ENCODE peak calls at places on chromosomes 11 and 22, in seven cellular contexts. One of them, this sample, is unnamed.

GRCh38 chr22:45997077-45997774 is 20.3 kb upstream of the WNT7B start:
- DNase-seq in stimulated activated CD8-positive, alpha-beta memory T cell treated with anti-CD3 and anti-CD28 coated beads, Interleukin-15, amount 100 ng/mL, for 48 hours: no peak
- DNase-seq in T-helper 9 cell: no peak
- DNase-seq in GOT3: peak
- DNase-seq in anterior cingulate cortex: peak
- DNase-seq in stimulated activated CD4-positive, alpha-beta T cell treated with anti-CD3 and anti-CD28 coated beads, Interleukin-2, amount 100 ng/mL, for 24 hours: no peak
- DNase-seq in activated gamma-delta T cell treated with Interleukin-2 at 50 U/mL for 16 hours: no peak
- DNase-seq in this sample: peak

GRCh38 chr11:77656362-77656761 is 18.8 kb upstream of the CLNS1A start:
- DNase-seq in activated gamma-delta T cell treated with Interleukin-2 at 50 U/mL for 16 hours: no peak
- DNase-seq in stimulated activated CD8-positive, alpha-beta memory T cell treated with anti-CD3 and anti-CD28 coated beads, Interleukin-15, amount 100 ng/mL, for 48 hours: no peak
- DNase-seq in GOT3: no peak
- DNase-seq in anterior cingulate cortex: no peak
- DNase-seq in T-helper 9 cell: no peak
- DNase-seq in stimulated activated CD4-positive, alpha-beta T cell treated with anti-CD3 and anti-CD28 coated beads, Interleukin-2, amount 100 ng/mL, for 24 hours: no peak
- DNase-seq in this sample: no peak

GRCh38 chr11:71370020-71370747 is 78.0 kb downstream of the DHCR7 start:
- DNase-seq in GOT3: no peak
- DNase-seq in stimulated activated CD4-positive, alpha-beta T cell treated with anti-CD3 and anti-CD28 coated beads, Interleukin-2, amount 100 ng/mL, for 24 hours: no peak
- DNase-seq in activated gamma-delta T cell treated with Interleukin-2 at 50 U/mL for 16 hours: no peak
- DNase-seq in T-helper 9 cell: no peak
- DNase-seq in anterior cingulate cortex: no peak
- DNase-seq in stimulated activated CD8-positive, alpha-beta memory T cell treated with anti-CD3 and anti-CD28 coated beads, Interleukin-15, amount 100 ng/mL, for 48 hours: no peak
- DNase-seq in this sample: no peak

GRCh38 chr11:56172256-56172835 is 4.1 kb upstream of the OR5J2 start:
- DNase-seq in activated gamma-delta T cell treated with Interleukin-2 at 50 U/mL for 16 hours: no peak
- DNase-seq in GOT3: no peak
- DNase-seq in stimulated activated CD4-positive, alpha-beta T cell treated with anti-CD3 and anti-CD28 coated beads, Interleukin-2, amount 100 ng/mL, for 24 hours: no peak
- DNase-seq in T-helper 9 cell: no peak
- DNase-seq in anterior cingulate cortex: no peak
- DNase-seq in stimulated activated CD8-positive, alpha-beta memory T cell treated with anti-CD3 and anti-CD28 coated beads, Interleukin-15, amount 100 ng/mL, for 48 hours: no peak
- DNase-seq in this sample: no peak

GRCh38 chr11:45982656-45983470 is 60.4 kb downstream of the LARGE2 start:
- DNase-seq in stimulated activated CD8-positive, alpha-beta memory T cell treated with anti-CD3 and anti-CD28 coated beads, Interleukin-15, amount 100 ng/mL, for 48 hours: peak
- DNase-seq in GOT3: no peak
- DNase-seq in activated gamma-delta T cell treated with Interleukin-2 at 50 U/mL for 16 hours: no peak
- DNase-seq in anterior cingulate cortex: no peak
- DNase-seq in T-helper 9 cell: no peak
- DNase-seq in stimulated activated CD4-positive, alpha-beta T cell treated with anti-CD3 and anti-CD28 coated beads, Interleukin-2, amount 100 ng/mL, for 24 hours: peak
- DNase-seq in this sample: no peak

GRCh38 chr11:47991266-47991830 is 11.0 kb downstream of the PTPRJ start:
- DNase-seq in GOT3: no peak
- DNase-seq in stimulated activated CD4-positive, alpha-beta T cell treated with anti-CD3 and anti-CD28 coated beads, Interleukin-2, amount 100 ng/mL, for 24 hours: no peak
- DNase-seq in anterior cingulate cortex: no peak
- DNase-seq in activated gamma-delta T cell treated with Interleukin-2 at 50 U/mL for 16 hours: peak
- DNase-seq in stimulated activated CD8-positive, alpha-beta memory T cell treated with anti-CD3 and anti-CD28 coated beads, Interleukin-15, amount 100 ng/mL, for 48 hours: no peak
- DNase-seq in T-helper 9 cell: no peak
- DNase-seq in this sample: no peak

GRCh38 chr22:43200031-43200430 is 13.1 kb upstream of the TTLL12 start:
- DNase-seq in anterior cingulate cortex: no peak
- DNase-seq in activated gamma-delta T cell treated with Interleukin-2 at 50 U/mL for 16 hours: no peak
- DNase-seq in stimulated activated CD4-positive, alpha-beta T cell treated with anti-CD3 and anti-CD28 coated beads, Interleukin-2, amount 100 ng/mL, for 24 hours: no peak
- DNase-seq in GOT3: no peak
- DNase-seq in stimulated activated CD8-positive, alpha-beta memory T cell treated with anti-CD3 and anti-CD28 coated beads, Interleukin-15, amount 100 ng/mL, for 48 hours: no peak
- DNase-seq in T-helper 9 cell: no peak
- DNase-seq in this sample: no peak

GRCh38 chr11:11989774-11990744 is 18.4 kb downstream of the DKK3 start:
- DNase-seq in T-helper 9 cell: no peak
- DNase-seq in stimulated activated CD4-positive, alpha-beta T cell treated with anti-CD3 and anti-CD28 coated beads, Interleukin-2, amount 100 ng/mL, for 24 hours: no peak
- DNase-seq in stimulated activated CD8-positive, alpha-beta memory T cell treated with anti-CD3 and anti-CD28 coated beads, Interleukin-15, amount 100 ng/mL, for 48 hours: no peak
- DNase-seq in activated gamma-delta T cell treated with Interleukin-2 at 50 U/mL for 16 hours: no peak
- DNase-seq in anterior cingulate cortex: no peak
- DNase-seq in GOT3: no peak
- DNase-seq in this sample: no peak

GRCh38 chr22:17910561-17911311 is 113.6 kb downstream of the MICAL3 start:
- DNase-seq in GOT3: peak
- DNase-seq in stimulated activated CD8-positive, alpha-beta memory T cell treated with anti-CD3 and anti-CD28 coated beads, Interleukin-15, amount 100 ng/mL, for 48 hours: no peak
- DNase-seq in anterior cingulate cortex: peak
- DNase-seq in T-helper 9 cell: no peak
- DNase-seq in stimulated activated CD4-positive, alpha-beta T cell treated with anti-CD3 and anti-CD28 coated beads, Interleukin-2, amount 100 ng/mL, for 24 hours: no peak
- DNase-seq in activated gamma-delta T cell treated with Interleukin-2 at 50 U/mL for 16 hours: no peak
- DNase-seq in this sample: no peak

GRCh38 chr22:45757068-45757467 is 85.4 kb downstream of the ATXN10 start:
- DNase-seq in stimulated activated CD4-positive, alpha-beta T cell treated with anti-CD3 and anti-CD28 coated beads, Interleukin-2, amount 100 ng/mL, for 24 hours: no peak
- DNase-seq in stimulated activated CD8-positive, alpha-beta memory T cell treated with anti-CD3 and anti-CD28 coated beads, Interleukin-15, amount 100 ng/mL, for 48 hours: no peak
- DNase-seq in anterior cingulate cortex: no peak
- DNase-seq in activated gamma-delta T cell treated with Interleukin-2 at 50 U/mL for 16 hours: no peak
- DNase-seq in T-helper 9 cell: no peak
- DNase-seq in GOT3: no peak
- DNase-seq in this sample: no peak

GRCh38 chr11:12497431-12497830 is 120.1 kb downstream of the PARVA start:
- DNase-seq in T-helper 9 cell: no peak
- DNase-seq in activated gamma-delta T cell treated with Interleukin-2 at 50 U/mL for 16 hours: no peak
- DNase-seq in GOT3: no peak
- DNase-seq in stimulated activated CD4-positive, alpha-beta T cell treated with anti-CD3 and anti-CD28 coated beads, Interleukin-2, amount 100 ng/mL, for 24 hours: no peak
- DNase-seq in stimulated activated CD8-positive, alpha-beta memory T cell treated with anti-CD3 and anti-CD28 coated beads, Interleukin-15, amount 100 ng/mL, for 48 hours: no peak
- DNase-seq in anterior cingulate cortex: no peak
- DNase-seq in this sample: no peak

GRCh38 chr11:121521145-121522042 is 68.6 kb upstream of the SORL1-AS1 start:
- DNase-seq in activated gamma-delta T cell treated with Interleukin-2 at 50 U/mL for 16 hours: no peak
- DNase-seq in T-helper 9 cell: no peak
- DNase-seq in stimulated activated CD8-positive, alpha-beta memory T cell treated with anti-CD3 and anti-CD28 coated beads, Interleukin-15, amount 100 ng/mL, for 48 hours: no peak
- DNase-seq in GOT3: no peak
- DNase-seq in anterior cingulate cortex: no peak
- DNase-seq in stimulated activated CD4-positive, alpha-beta T cell treated with anti-CD3 and anti-CD28 coated beads, Interleukin-2, amount 100 ng/mL, for 24 hours: no peak
- DNase-seq in this sample: no peak

GRCh38 chr11:60563553-60564235 is 48.5 kb downstream of the MS4A13 start:
- DNase-seq in GOT3: no peak
- DNase-seq in activated gamma-delta T cell treated with Interleukin-2 at 50 U/mL for 16 hours: no peak
- DNase-seq in T-helper 9 cell: no peak
- DNase-seq in anterior cingulate cortex: no peak
- DNase-seq in stimulated activated CD4-positive, alpha-beta T cell treated with anti-CD3 and anti-CD28 coated beads, Interleukin-2, amount 100 ng/mL, for 24 hours: no peak
- DNase-seq in stimulated activated CD8-positive, alpha-beta memory T cell treated with anti-CD3 and anti-CD28 coated beads, Interleukin-15, amount 100 ng/mL, for 48 hours: no peak
- DNase-seq in this sample: no peak

GRCh38 chr11:120097721-120098385 is 40.1 kb downstream of the TRIM29 start:
- DNase-seq in activated gamma-delta T cell treated with Interleukin-2 at 50 U/mL for 16 hours: no peak
- DNase-seq in GOT3: no peak
- DNase-seq in anterior cingulate cortex: no peak
- DNase-seq in stimulated activated CD4-positive, alpha-beta T cell treated with anti-CD3 and anti-CD28 coated beads, Interleukin-2, amount 100 ng/mL, for 24 hours: no peak
- DNase-seq in stimulated activated CD8-positive, alpha-beta memory T cell treated with anti-CD3 and anti-CD28 coated beads, Interleukin-15, amount 100 ng/mL, for 48 hours: no peak
- DNase-seq in T-helper 9 cell: no peak
- DNase-seq in this sample: no peak

GRCh38 chr11:490186-490929 is 16.7 kb downstream of the RNH1 start:
- DNase-seq in activated gamma-delta T cell treated with Interleukin-2 at 50 U/mL for 16 hours: no peak
- DNase-seq in GOT3: no peak
- DNase-seq in T-helper 9 cell: no peak
- DNase-seq in stimulated activated CD8-positive, alpha-beta memory T cell treated with anti-CD3 and anti-CD28 coated beads, Interleukin-15, amount 100 ng/mL, for 48 hours: no peak
- DNase-seq in anterior cingulate cortex: no peak
- DNase-seq in stimulated activated CD4-positive, alpha-beta T cell treated with anti-CD3 and anti-CD28 coated beads, Interleukin-2, amount 100 ng/mL, for 24 hours: no peak
- DNase-seq in this sample: peak

GRCh38 chr22:17079572-17079971 is 5.2 kb upstream of the IL17RA start:
- DNase-seq in T-helper 9 cell: no peak
- DNase-seq in activated gamma-delta T cell treated with Interleukin-2 at 50 U/mL for 16 hours: no peak
- DNase-seq in GOT3: no peak
- DNase-seq in stimulated activated CD4-positive, alpha-beta T cell treated with anti-CD3 and anti-CD28 coated beads, Interleukin-2, amount 100 ng/mL, for 24 hours: no peak
- DNase-seq in stimulated activated CD8-positive, alpha-beta memory T cell treated with anti-CD3 and anti-CD28 coated beads, Interleukin-15, amount 100 ng/mL, for 48 hours: no peak
- DNase-seq in anterior cingulate cortex: no peak
- DNase-seq in this sample: no peak

GRCh38 chr22:19488884-19489843 is 9.4 kb downstream of the CDC45 start:
- DNase-seq in stimulated activated CD8-positive, alpha-beta memory T cell treated with anti-CD3 and anti-CD28 coated beads, Interleukin-15, amount 100 ng/mL, for 48 hours: no peak
- DNase-seq in anterior cingulate cortex: no peak
- DNase-seq in GOT3: no peak
- DNase-seq in T-helper 9 cell: no peak
- DNase-seq in stimulated activated CD4-positive, alpha-beta T cell treated with anti-CD3 and anti-CD28 coated beads, Interleukin-2, amount 100 ng/mL, for 24 hours: no peak
- DNase-seq in activated gamma-delta T cell treated with Interleukin-2 at 50 U/mL for 16 hours: no peak
- DNase-seq in this sample: no peak

GRCh38 chr11:97364047-97364446 is 974.2 kb downstream of the JRKL start:
- DNase-seq in stimulated activated CD4-positive, alpha-beta T cell treated with anti-CD3 and anti-CD28 coated beads, Interleukin-2, amount 100 ng/mL, for 24 hours: no peak
- DNase-seq in T-helper 9 cell: no peak
- DNase-seq in anterior cingulate cortex: no peak
- DNase-seq in stimulated activated CD8-positive, alpha-beta memory T cell treated with anti-CD3 and anti-CD28 coated beads, Interleukin-15, amount 100 ng/mL, for 48 hours: no peak
- DNase-seq in activated gamma-delta T cell treated with Interleukin-2 at 50 U/mL for 16 hours: no peak
- DNase-seq in GOT3: no peak
- DNase-seq in this sample: no peak

GRCh38 chr11:131692151-131692550 is 321.7 kb downstream of the NTM start:
- DNase-seq in GOT3: no peak
- DNase-seq in stimulated activated CD8-positive, alpha-beta memory T cell treated with anti-CD3 and anti-CD28 coated beads, Interleukin-15, amount 100 ng/mL, for 48 hours: no peak
- DNase-seq in T-helper 9 cell: no peak
- DNase-seq in activated gamma-delta T cell treated with Interleukin-2 at 50 U/mL for 16 hours: no peak
- DNase-seq in stimulated activated CD4-positive, alpha-beta T cell treated with anti-CD3 and anti-CD28 coated beads, Interleukin-2, amount 100 ng/mL, for 24 hours: no peak
- DNase-seq in anterior cingulate cortex: no peak
- DNase-seq in this sample: no peak

GRCh38 chr22:28855355-28856094 is 27.8 kb upstream of the ZNRF3 start:
- DNase-seq in stimulated activated CD8-positive, alpha-beta memory T cell treated with anti-CD3 and anti-CD28 coated beads, Interleukin-15, amount 100 ng/mL, for 48 hours: no peak
- DNase-seq in activated gamma-delta T cell treated with Interleukin-2 at 50 U/mL for 16 hours: peak
- DNase-seq in stimulated activated CD4-positive, alpha-beta T cell treated with anti-CD3 and anti-CD28 coated beads, Interleukin-2, amount 100 ng/mL, for 24 hours: peak
- DNase-seq in GOT3: no peak
- DNase-seq in T-helper 9 cell: peak
- DNase-seq in anterior cingulate cortex: peak
- DNase-seq in this sample: peak

GRCh38 chr11:3380706-3381570 is 2.0 kb upstream of the ZNF195 start:
- DNase-seq in GOT3: no peak
- DNase-seq in anterior cingulate cortex: no peak
- DNase-seq in stimulated activated CD8-positive, alpha-beta memory T cell treated with anti-CD3 and anti-CD28 coated beads, Interleukin-15, amount 100 ng/mL, for 48 hours: no peak
- DNase-seq in T-helper 9 cell: no peak
- DNase-seq in activated gamma-delta T cell treated with Interleukin-2 at 50 U/mL for 16 hours: no peak
- DNase-seq in stimulated activated CD4-positive, alpha-beta T cell treated with anti-CD3 and anti-CD28 coated beads, Interleukin-2, amount 100 ng/mL, for 24 hours: no peak
- DNase-seq in this sample: no peak

GRCh38 chr11:124934862-124935547 is 842 bp downstream of the HEPACAM start:
- DNase-seq in GOT3: no peak
- DNase-seq in stimulated activated CD4-positive, alpha-beta T cell treated with anti-CD3 and anti-CD28 coated beads, Interleukin-2, amount 100 ng/mL, for 24 hours: no peak
- DNase-seq in stimulated activated CD8-positive, alpha-beta memory T cell treated with anti-CD3 and anti-CD28 coated beads, Interleukin-15, amount 100 ng/mL, for 48 hours: no peak
- DNase-seq in anterior cingulate cortex: no peak
- DNase-seq in activated gamma-delta T cell treated with Interleukin-2 at 50 U/mL for 16 hours: no peak
- DNase-seq in T-helper 9 cell: no peak
- DNase-seq in this sample: no peak

GRCh38 chr22:27973851-27974250 is 54.8 kb upstream of the PITPNB start:
- DNase-seq in activated gamma-delta T cell treated with Interleukin-2 at 50 U/mL for 16 hours: no peak
- DNase-seq in stimulated activated CD4-positive, alpha-beta T cell treated with anti-CD3 and anti-CD28 coated beads, Interleukin-2, amount 100 ng/mL, for 24 hours: no peak
- DNase-seq in anterior cingulate cortex: no peak
- DNase-seq in T-helper 9 cell: no peak
- DNase-seq in stimulated activated CD8-positive, alpha-beta memory T cell treated with anti-CD3 and anti-CD28 coated beads, Interleukin-15, amount 100 ng/mL, for 48 hours: no peak
- DNase-seq in GOT3: no peak
- DNase-seq in this sample: no peak

GRCh38 chr22:31247726-31248125 is 35.6 kb downstream of the LIMK2 start:
- DNase-seq in anterior cingulate cortex: no peak
- DNase-seq in T-helper 9 cell: no peak
- DNase-seq in GOT3: no peak
- DNase-seq in stimulated activated CD8-positive, alpha-beta memory T cell treated with anti-CD3 and anti-CD28 coated beads, Interleukin-15, amount 100 ng/mL, for 48 hours: no peak
- DNase-seq in stimulated activated CD4-positive, alpha-beta T cell treated with anti-CD3 and anti-CD28 coated beads, Interleukin-2, amount 100 ng/mL, for 24 hours: no peak
- DNase-seq in activated gamma-delta T cell treated with Interleukin-2 at 50 U/mL for 16 hours: no peak
- DNase-seq in this sample: no peak

GRCh38 chr11:129208863-129209262 is 16.7 kb upstream of the ARHGAP32 start:
- DNase-seq in stimulated activated CD4-positive, alpha-beta T cell treated with anti-CD3 and anti-CD28 coated beads, Interleukin-2, amount 100 ng/mL, for 24 hours: no peak
- DNase-seq in activated gamma-delta T cell treated with Interleukin-2 at 50 U/mL for 16 hours: no peak
- DNase-seq in anterior cingulate cortex: no peak
- DNase-seq in T-helper 9 cell: no peak
- DNase-seq in stimulated activated CD8-positive, alpha-beta memory T cell treated with anti-CD3 and anti-CD28 coated beads, Interleukin-15, amount 100 ng/mL, for 48 hours: no peak
- DNase-seq in GOT3: no peak
- DNase-seq in this sample: no peak

GRCh38 chr11:110900426-110900825 is 188.2 kb upstream of the ARHGAP20 start:
- DNase-seq in GOT3: no peak
- DNase-seq in stimulated activated CD8-positive, alpha-beta memory T cell treated with anti-CD3 and anti-CD28 coated beads, Interleukin-15, amount 100 ng/mL, for 48 hours: no peak
- DNase-seq in activated gamma-delta T cell treated with Interleukin-2 at 50 U/mL for 16 hours: no peak
- DNase-seq in anterior cingulate cortex: no peak
- DNase-seq in stimulated activated CD4-positive, alpha-beta T cell treated with anti-CD3 and anti-CD28 coated beads, Interleukin-2, amount 100 ng/mL, for 24 hours: no peak
- DNase-seq in T-helper 9 cell: no peak
- DNase-seq in this sample: no peak

GRCh38 chr22:36395922-36396321 is 8.2 kb upstream of the MYH9 start:
- DNase-seq in anterior cingulate cortex: no peak
- DNase-seq in stimulated activated CD8-positive, alpha-beta memory T cell treated with anti-CD3 and anti-CD28 coated beads, Interleukin-15, amount 100 ng/mL, for 48 hours: no peak
- DNase-seq in T-helper 9 cell: no peak
- DNase-seq in stimulated activated CD4-positive, alpha-beta T cell treated with anti-CD3 and anti-CD28 coated beads, Interleukin-2, amount 100 ng/mL, for 24 hours: no peak
- DNase-seq in activated gamma-delta T cell treated with Interleukin-2 at 50 U/mL for 16 hours: no peak
- DNase-seq in GOT3: no peak
- DNase-seq in this sample: no peak